ENCODE peak calls at places on chromosomes 4 and X, in six cellular contexts. One of them, this sample, is unnamed.

GRCh38 chr4:56410247-56410646 is 23.0 kb upstream of the AASDH start:
- DNase-seq in mammary epithelial cell: peak; percentile 96
- DNase-seq in OCI-LY7: no peak
- DNase-seq in left lung: peak; percentile 36
- DNase-seq in SK-N-SH: peak; percentile 69
- DNase-seq in CD4-positive, alpha-beta T cell: no peak
- DNase-seq in this sample: no peak

GRCh38 chr4:68732653-68733466 is 62.4 kb upstream of the UGT2B15 start:
- DNase-seq in OCI-LY7: no peak
- DNase-seq in left lung: no peak
- DNase-seq in CD4-positive, alpha-beta T cell: no peak
- DNase-seq in SK-N-SH: no peak
- DNase-seq in mammary epithelial cell: no peak
- DNase-seq in this sample: no peak

GRCh38 chr4:139223682-139224317 is 46.8 kb upstream of the ELF2 start:
- DNase-seq in left lung: no peak
- DNase-seq in OCI-LY7: no peak
- DNase-seq in mammary epithelial cell: peak; percentile 77
- DNase-seq in SK-N-SH: no peak
- DNase-seq in CD4-positive, alpha-beta T cell: no peak
- DNase-seq in this sample: no peak

GRCh38 chr4:7978489-7978888 is 38.8 kb upstream of the AFAP1 start:
- DNase-seq in left lung: peak; percentile 60
- DNase-seq in mammary epithelial cell: peak; percentile 87
- DNase-seq in SK-N-SH: no peak
- DNase-seq in OCI-LY7: no peak
- DNase-seq in CD4-positive, alpha-beta T cell: no peak
- DNase-seq in this sample: no peak

GRCh38 chr4:47913858-47914218 is 545 bp downstream of the NFXL1 start:
- DNase-seq in OCI-LY7: peak; percentile 49
- DNase-seq in left lung: peak; percentile 57
- DNase-seq in SK-N-SH: no peak
- DNase-seq in CD4-positive, alpha-beta T cell: peak; percentile 14
- DNase-seq in mammary epithelial cell: peak; percentile 50
- DNase-seq in this sample: peak; percentile 77

GRCh38 chrX:100647095-100647494 is 3.1 kb downstream of the SRPX2 start:
- DNase-seq in CD4-positive, alpha-beta T cell: no peak
- DNase-seq in left lung: no peak
- DNase-seq in SK-N-SH: no peak
- DNase-seq in OCI-LY7: peak; percentile 14
- DNase-seq in mammary epithelial cell: no peak
- DNase-seq in this sample: no peak

GRCh38 chr4:21769404-21770147 is 179.0 kb downstream of the KCNIP4 start:
- DNase-seq in SK-N-SH: no peak
- DNase-seq in CD4-positive, alpha-beta T cell: no peak
- DNase-seq in left lung: no peak
- DNase-seq in mammary epithelial cell: peak; percentile 80
- DNase-seq in OCI-LY7: no peak
- DNase-seq in this sample: no peak

GRCh38 chrX:20361081-20361889 is 94.6 kb upstream of the RPS6KA3 start:
- DNase-seq in SK-N-SH: no peak
- DNase-seq in CD4-positive, alpha-beta T cell: no peak
- DNase-seq in left lung: no peak
- DNase-seq in mammary epithelial cell: no peak
- DNase-seq in OCI-LY7: no peak
- DNase-seq in this sample: no peak

GRCh38 chr4:74108457-74109115 is 9.6 kb upstream of the CXCL2 start:
- DNase-seq in mammary epithelial cell: no peak
- DNase-seq in left lung: no peak
- DNase-seq in CD4-positive, alpha-beta T cell: no peak
- DNase-seq in OCI-LY7: no peak
- DNase-seq in SK-N-SH: no peak
- DNase-seq in this sample: no peak

GRCh38 chrX:154372612-154373022 is 1.8 kb downstream of the FLNA start:
- DNase-seq in CD4-positive, alpha-beta T cell: no peak
- DNase-seq in left lung: no peak
- DNase-seq in OCI-LY7: no peak
- DNase-seq in mammary epithelial cell: no peak
- DNase-seq in SK-N-SH: no peak
- DNase-seq in this sample: no peak

GRCh38 chr4:13455411-13455810 is 28.7 kb downstream of the RAB28 start:
- DNase-seq in OCI-LY7: no peak
- DNase-seq in SK-N-SH: no peak
- DNase-seq in left lung: no peak
- DNase-seq in mammary epithelial cell: no peak
- DNase-seq in CD4-positive, alpha-beta T cell: no peak
- DNase-seq in this sample: no peak

GRCh38 chr4:117801756-117802155 is 232.5 kb upstream of the NDST3 start:
- DNase-seq in left lung: no peak
- DNase-seq in OCI-LY7: no peak
- DNase-seq in CD4-positive, alpha-beta T cell: no peak
- DNase-seq in SK-N-SH: no peak
- DNase-seq in mammary epithelial cell: no peak
- DNase-seq in this sample: no peak

GRCh38 chr4:84215218-84215617 is 283.9 kb downstream of the NKX6-1 start:
- DNase-seq in SK-N-SH: no peak
- DNase-seq in CD4-positive, alpha-beta T cell: no peak
- DNase-seq in left lung: no peak
- DNase-seq in OCI-LY7: no peak
- DNase-seq in mammary epithelial cell: no peak
- DNase-seq in this sample: no peak

GRCh38 chrX:68808686-68809357 is 20.0 kb upstream of the EFNB1 start:
- DNase-seq in mammary epithelial cell: no peak
- DNase-seq in SK-N-SH: peak; percentile 17
- DNase-seq in CD4-positive, alpha-beta T cell: no peak
- DNase-seq in left lung: no peak
- DNase-seq in OCI-LY7: no peak
- DNase-seq in this sample: no peak

GRCh38 chr4:1872918-1873269 is 1.7 kb downstream of the NSD2 start:
- DNase-seq in left lung: no peak
- DNase-seq in CD4-positive, alpha-beta T cell: no peak
- DNase-seq in SK-N-SH: no peak
- DNase-seq in mammary epithelial cell: peak; percentile 60
- DNase-seq in OCI-LY7: peak; percentile 48
- DNase-seq in this sample: no peak

GRCh38 chrX:72020204-72020603 is 109.6 kb downstream of the NHSL2 start:
- DNase-seq in CD4-positive, alpha-beta T cell: no peak
- DNase-seq in mammary epithelial cell: no peak
- DNase-seq in OCI-LY7: no peak
- DNase-seq in left lung: no peak
- DNase-seq in SK-N-SH: no peak
- DNase-seq in this sample: peak; percentile 57

GRCh38 chrX:132267392-132267791 is 48.1 kb upstream of the RAP2C start:
- DNase-seq in SK-N-SH: no peak
- DNase-seq in mammary epithelial cell: no peak
- DNase-seq in OCI-LY7: no peak
- DNase-seq in left lung: no peak
- DNase-seq in CD4-positive, alpha-beta T cell: no peak
- DNase-seq in this sample: no peak

GRCh38 chrX:13770013-13770412 is 35.5 kb downstream of the OFD1 start:
- DNase-seq in mammary epithelial cell: no peak
- DNase-seq in CD4-positive, alpha-beta T cell: no peak
- DNase-seq in OCI-LY7: no peak
- DNase-seq in left lung: no peak
- DNase-seq in SK-N-SH: no peak
- DNase-seq in this sample: no peak

GRCh38 chrX:16585486-16586370 is 64.2 kb upstream of the S100G start:
- DNase-seq in OCI-LY7: no peak
- DNase-seq in CD4-positive, alpha-beta T cell: no peak
- DNase-seq in mammary epithelial cell: peak; percentile 25
- DNase-seq in SK-N-SH: no peak
- DNase-seq in left lung: no peak
- DNase-seq in this sample: no peak

GRCh38 chr4:93748380-93748779 is 80.2 kb upstream of the ATOH1 start:
- DNase-seq in mammary epithelial cell: peak; percentile 9
- DNase-seq in SK-N-SH: no peak
- DNase-seq in OCI-LY7: no peak
- DNase-seq in CD4-positive, alpha-beta T cell: no peak
- DNase-seq in left lung: no peak
- DNase-seq in this sample: no peak

DNA sequence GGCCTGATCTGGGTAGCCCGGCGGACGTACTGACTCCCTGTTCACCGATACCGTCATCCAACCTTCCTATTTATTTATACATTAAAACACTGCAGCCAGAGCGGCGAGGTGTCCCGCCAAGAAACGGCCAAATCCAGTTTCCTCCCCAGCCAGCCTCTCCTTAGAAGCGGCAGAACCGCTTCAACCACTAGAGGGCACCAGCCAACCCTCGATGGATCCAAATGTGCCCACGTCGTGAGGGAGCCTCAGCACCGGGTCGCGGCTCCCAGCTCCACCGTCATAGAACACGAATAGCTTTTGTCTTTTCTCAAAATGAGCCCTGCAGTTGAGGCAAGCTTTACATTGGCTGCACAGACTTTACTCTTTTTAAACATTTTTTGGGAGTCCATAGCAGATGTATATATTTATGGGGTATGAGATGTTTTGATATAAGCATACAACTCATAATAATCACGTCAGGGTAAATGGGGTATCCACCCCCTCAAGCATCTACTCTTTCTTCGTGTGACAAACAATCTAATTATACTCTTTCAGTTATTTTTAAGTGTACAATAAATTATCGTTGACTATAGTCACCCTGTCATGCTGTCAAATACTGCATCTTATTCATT is 13.0 kb upstream of the HELT start:
- DNase-seq in mammary epithelial cell: peak; percentile 63
- DNase-seq in SK-N-SH: peak; percentile 89
- DNase-seq in left lung: peak; percentile 85
- DNase-seq in CD4-positive, alpha-beta T cell: peak; percentile 65
- DNase-seq in OCI-LY7: peak; percentile 83
- DNase-seq in this sample: peak; percentile 83
- H3K27ac ChIP-seq in mammary epithelial cell: no peak overlapping the region
- H3K27ac ChIP-seq in SK-N-SH: no peak overlapping the region
- H3K27ac ChIP-seq in left lung: no peak overlapping the region
- H3K27ac ChIP-seq in CD4-positive, alpha-beta T cell: no peak overlapping the region
- H3K27ac ChIP-seq in OCI-LY7: no peak overlapping the region
- H3K27ac ChIP-seq in this sample: no peak overlapping the region

DNA sequence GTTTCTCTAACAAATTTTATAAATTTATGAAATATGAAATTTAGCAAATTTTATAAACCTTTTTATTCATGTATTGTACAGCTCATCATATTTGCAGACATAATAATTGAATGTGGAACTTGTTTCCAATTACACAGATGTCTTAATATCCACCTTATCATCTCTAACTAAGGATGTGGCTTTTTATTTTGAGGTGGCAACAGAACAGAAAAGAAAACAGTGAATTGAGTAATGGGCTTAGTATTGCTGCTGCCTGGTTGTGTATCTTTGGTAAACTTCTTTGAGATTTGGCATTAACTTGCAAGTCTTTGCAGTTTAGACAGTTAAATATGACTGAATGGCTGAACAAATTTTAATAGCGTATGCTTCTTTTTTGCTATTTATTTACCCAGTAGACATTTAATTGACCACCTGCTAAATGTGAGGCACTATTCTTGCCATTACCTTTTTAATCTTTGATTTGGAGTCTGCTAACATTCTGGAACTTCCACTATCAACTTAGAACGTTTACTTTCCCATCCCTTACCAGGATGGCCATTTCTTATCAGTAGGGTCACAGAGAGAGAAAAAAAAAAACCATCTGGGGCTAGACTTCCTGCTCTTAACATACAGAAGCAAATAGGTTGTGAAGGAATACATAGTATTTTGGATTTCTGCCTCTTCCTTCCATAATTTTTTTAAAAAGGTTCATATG is 44.8 kb downstream of the CLCN3 start:
- DNase-seq in CD4-positive, alpha-beta T cell: no peak
- DNase-seq in SK-N-SH: no peak
- DNase-seq in mammary epithelial cell: no peak
- DNase-seq in left lung: no peak
- DNase-seq in OCI-LY7: no peak
- DNase-seq in this sample: no peak
- H3K27ac ChIP-seq in CD4-positive, alpha-beta T cell: no peak overlapping the region
- H3K27ac ChIP-seq in SK-N-SH: peak overlapping the region; percentile 66
- H3K27ac ChIP-seq in mammary epithelial cell: no peak overlapping the region
- H3K27ac ChIP-seq in left lung: no peak overlapping the region
- H3K27ac ChIP-seq in OCI-LY7: no peak overlapping the region
- H3K27ac ChIP-seq in this sample: no peak overlapping the region

GRCh38 chr4:41026971-41027370 is 187.4 kb downstream of the APBB2 start:
- DNase-seq in mammary epithelial cell: no peak
- DNase-seq in SK-N-SH: no peak
- DNase-seq in CD4-positive, alpha-beta T cell: no peak
- DNase-seq in left lung: no peak
- DNase-seq in OCI-LY7: no peak
- DNase-seq in this sample: no peak

GRCh38 chr4:41029098-41029497 is 185.2 kb downstream of the APBB2 start:
- DNase-seq in CD4-positive, alpha-beta T cell: no peak
- DNase-seq in left lung: no peak
- DNase-seq in OCI-LY7: no peak
- DNase-seq in SK-N-SH: no peak
- DNase-seq in mammary epithelial cell: no peak
- DNase-seq in this sample: no peak

GRCh38 chr4:41024556-41025491 is 189.5 kb downstream of the APBB2 start:
- DNase-seq in left lung: no peak
- DNase-seq in SK-N-SH: no peak
- DNase-seq in OCI-LY7: peak; percentile 64
- DNase-seq in CD4-positive, alpha-beta T cell: no peak
- DNase-seq in mammary epithelial cell: peak; percentile 57
- DNase-seq in this sample: no peak

GRCh38 chr4:41025824-41026223 is 188.5 kb downstream of the APBB2 start:
- DNase-seq in OCI-LY7: no peak
- DNase-seq in mammary epithelial cell: no peak
- DNase-seq in CD4-positive, alpha-beta T cell: no peak
- DNase-seq in left lung: no peak
- DNase-seq in SK-N-SH: no peak
- DNase-seq in this sample: no peak

DNA sequence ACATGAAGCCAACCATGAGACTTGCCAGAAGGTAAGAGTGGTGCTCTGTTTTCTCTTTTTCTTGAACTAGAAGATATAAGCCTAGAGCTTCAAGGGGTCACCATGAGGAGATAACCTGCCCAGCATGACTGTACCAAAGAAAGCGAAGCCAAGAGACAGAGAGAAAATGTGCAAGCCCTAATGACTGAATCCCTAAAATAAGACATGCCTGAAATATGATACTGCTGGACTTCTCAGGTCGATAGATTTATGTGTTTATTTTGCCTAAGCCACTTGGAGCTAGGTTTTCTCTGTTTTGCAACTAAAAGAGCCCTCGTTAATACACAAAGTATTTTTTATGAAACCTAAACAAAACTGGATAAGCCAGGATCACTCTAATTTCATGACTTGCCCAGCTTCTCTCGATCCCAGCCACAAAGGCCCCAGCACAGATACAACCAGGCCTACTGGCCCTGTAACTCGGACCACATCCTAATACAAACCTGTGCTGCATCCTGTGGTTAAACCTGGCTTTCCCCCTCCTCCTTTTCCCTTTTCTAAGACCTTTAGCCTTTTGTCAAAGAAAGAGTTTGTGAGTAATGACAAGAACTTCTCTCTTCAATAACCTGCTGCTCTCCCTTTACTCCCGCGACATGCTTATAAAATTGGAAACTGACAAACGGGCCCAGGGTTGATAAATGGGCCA is 185.8 kb downstream of the APBB2 start:
- DNase-seq in CD4-positive, alpha-beta T cell: no peak
- DNase-seq in left lung: no peak
- DNase-seq in mammary epithelial cell: no peak
- DNase-seq in SK-N-SH: no peak
- DNase-seq in OCI-LY7: no peak
- DNase-seq in this sample: no peak
- H3K27ac ChIP-seq in CD4-positive, alpha-beta T cell: no peak overlapping the region
- H3K27ac ChIP-seq in left lung: peak overlapping the region; percentile 42
- H3K27ac ChIP-seq in mammary epithelial cell: no peak overlapping the region
- H3K27ac ChIP-seq in SK-N-SH: no peak overlapping the region
- H3K27ac ChIP-seq in OCI-LY7: no peak overlapping the region
- H3K27ac ChIP-seq in this sample: peak overlapping the region; percentile 56

GRCh38 chrX:4484266-4484665 is 770.8 kb upstream of the PRKX start:
- DNase-seq in CD4-positive, alpha-beta T cell: no peak
- DNase-seq in left lung: no peak
- DNase-seq in OCI-LY7: no peak
- DNase-seq in SK-N-SH: no peak
- DNase-seq in mammary epithelial cell: no peak
- DNase-seq in this sample: no peak

GRCh38 chrX:4485917-4486316 is 772.5 kb upstream of the PRKX start:
- DNase-seq in mammary epithelial cell: no peak
- DNase-seq in CD4-positive, alpha-beta T cell: no peak
- DNase-seq in left lung: no peak
- DNase-seq in OCI-LY7: no peak
- DNase-seq in SK-N-SH: no peak
- DNase-seq in this sample: no peak
- H3K27ac ChIP-seq in mammary epithelial cell: no peak overlapping the region
- H3K27ac ChIP-seq in CD4-positive, alpha-beta T cell: no peak overlapping the region
- H3K27ac ChIP-seq in left lung: no peak overlapping the region
- H3K27ac ChIP-seq in OCI-LY7: no peak overlapping the region
- H3K27ac ChIP-seq in SK-N-SH: no peak overlapping the region
- H3K27ac ChIP-seq in this sample: no peak overlapping the region

This sample was measured in coronary artery.